ENCODE peak calls at places on chromosomes 12 and 14, in seven cellular contexts. K is brain microvascular endothelial cell, A is upper lobe of right lung, F is sigmoid colon, U is heart right ventricle, Y is Peyer's patch, I is spleen. B is an unnamed sample.

GRCh38 chr12:53806689-53807088 is 54.9 kb upstream of the CISTR start:
- DNase-seq in U (no peak), Y (no peak), I (no peak), F (no peak), K (peak; percentile 49), A (no peak), B (no peak)

GRCh38 chr12:4829793-4830162 is 79.9 kb upstream of the KCNA1 start:
- DNase-seq in K (no peak), I (no peak), A (no peak), F (no peak), U (no peak), Y (no peak), B (no peak)

GRCh38 chr14:27078176-27078575 is 480.3 kb upstream of the NOVA1 start:
- DNase-seq in K (no peak), U (no peak), Y (no peak), I (no peak), F (no peak), A (no peak), B (no peak)

GRCh38 chr14:105413542-105413886 is 6.1 kb upstream of the MTA1 start:
- DNase-seq in I (no peak), A (no peak), K (no peak), F (no peak), U (no peak), Y (no peak), B (no peak)

GRCh38 chr12:131456301-131457027 is 254.4 kb upstream of the SFSWAP start:
- DNase-seq in A (peak; percentile 57), I (peak; percentile 64), Y (no peak), U (no peak), K (no peak), F (no peak), B (no peak)

GRCh38 chr12:9721394-9722092 is 11.4 kb downstream of the CLECL1 start:
- DNase-seq in I (no peak), Y (no peak), K (no peak), U (no peak), A (no peak), F (no peak), B (peak; percentile 66)

GRCh38 chr14:100621806-100622205 is 34.6 kb upstream of the BEGAIN start:
- DNase-seq in U (no peak), I (peak; percentile 61), Y (no peak), K (no peak), A (peak; percentile 61), F (peak; percentile 48), B (peak; percentile 51)

GRCh38 chr12:47033797-47034555 is 45.4 kb upstream of the PCED1B start:
- DNase-seq in I (no peak), A (no peak), Y (no peak), K (no peak), F (no peak), U (no peak), B (no peak)

GRCh38 chr12:1773937-1774655 is 46.3 kb upstream of the LRTM2 start:
- DNase-seq in I (no peak), K (no peak), U (no peak), F (no peak), A (no peak), Y (no peak), B (no peak)

GRCh38 chr12:25106818-25107217 is 88.1 kb downstream of the DNAI7 start:
- DNase-seq in A (no peak), K (no peak), I (no peak), F (no peak), Y (no peak), U (no peak), B (no peak)

GRCh38 chr12:13007496-13008233 is 7.6 kb upstream of the HEBP1 start:
- DNase-seq in K (no peak), U (no peak), F (no peak), A (no peak), Y (no peak), I (no peak), B (no peak)

GRCh38 chr12:124354400-124354799 is 59.5 kb downstream of the RFLNA start:
- DNase-seq in K (no peak), U (no peak), F (no peak), A (no peak), Y (no peak), I (no peak), B (no peak)

GRCh38 chr14:93929048-93929535 is 1.9 kb downstream of the FAM181A start:
- DNase-seq in K (no peak), F (no peak), I (no peak), Y (no peak), U (no peak), A (no peak), B (no peak)

GRCh38 chr12:104682790-104683279 is 226.1 kb downstream of the CHST11 start:
- DNase-seq in Y (no peak), K (no peak), I (no peak), A (no peak), U (no peak), F (no peak), B (no peak)

GRCh38 chr14:65826946-65827345 is 414.4 kb downstream of the FUT8 start:
- DNase-seq in K (no peak), Y (no peak), A (no peak), I (no peak), F (no peak), U (no peak), B (no peak)

GRCh38 chr14:96095581-96096476 is 56.7 kb downstream of the C14orf132 start:
- DNase-seq in I (no peak), U (no peak), Y (no peak), K (peak; percentile 76), A (no peak), F (no peak), B (peak; percentile 59)

GRCh38 chr12:90086281-90086680 is 377.6 kb upstream of the ATP2B1 start:
- DNase-seq in K (no peak), I (no peak), U (no peak), Y (no peak), F (no peak), A (no peak), B (no peak)

GRCh38 chr12:98422809-98423208 is 92.6 kb upstream of the TMPO start:
- DNase-seq in Y (peak; percentile 82), U (no peak), A (no peak), F (no peak), K (no peak), I (no peak), B (no peak)

GRCh38 chr14:68062651-68063050 is 243.1 kb downstream of the RAD51B start:
- DNase-seq in F (no peak), K (no peak), U (no peak), I (no peak), A (no peak), Y (no peak), B (no peak)

GRCh38 chr12:126907900-126908764 is 1358.8 kb upstream of the TMEM132C start:
- DNase-seq in U (no peak), I (no peak), A (no peak), Y (no peak), K (no peak), F (no peak), B (no peak)

GRCh38 chr14:54771411-54772027 is 131.1 kb downstream of the GCH1 start:
- DNase-seq in A (no peak), U (no peak), I (no peak), F (peak; percentile 66), Y (no peak), K (no peak), B (no peak)
- H3K27ac ChIP-seq in A (no peak overlapping the region), U (peak overlapping the region; percentile 87), I (no peak overlapping the region), F (peak overlapping the region; percentile 78), Y (no peak overlapping the region), K (no peak overlapping the region), B (peak overlapping the region; percentile 12)

DNA sequence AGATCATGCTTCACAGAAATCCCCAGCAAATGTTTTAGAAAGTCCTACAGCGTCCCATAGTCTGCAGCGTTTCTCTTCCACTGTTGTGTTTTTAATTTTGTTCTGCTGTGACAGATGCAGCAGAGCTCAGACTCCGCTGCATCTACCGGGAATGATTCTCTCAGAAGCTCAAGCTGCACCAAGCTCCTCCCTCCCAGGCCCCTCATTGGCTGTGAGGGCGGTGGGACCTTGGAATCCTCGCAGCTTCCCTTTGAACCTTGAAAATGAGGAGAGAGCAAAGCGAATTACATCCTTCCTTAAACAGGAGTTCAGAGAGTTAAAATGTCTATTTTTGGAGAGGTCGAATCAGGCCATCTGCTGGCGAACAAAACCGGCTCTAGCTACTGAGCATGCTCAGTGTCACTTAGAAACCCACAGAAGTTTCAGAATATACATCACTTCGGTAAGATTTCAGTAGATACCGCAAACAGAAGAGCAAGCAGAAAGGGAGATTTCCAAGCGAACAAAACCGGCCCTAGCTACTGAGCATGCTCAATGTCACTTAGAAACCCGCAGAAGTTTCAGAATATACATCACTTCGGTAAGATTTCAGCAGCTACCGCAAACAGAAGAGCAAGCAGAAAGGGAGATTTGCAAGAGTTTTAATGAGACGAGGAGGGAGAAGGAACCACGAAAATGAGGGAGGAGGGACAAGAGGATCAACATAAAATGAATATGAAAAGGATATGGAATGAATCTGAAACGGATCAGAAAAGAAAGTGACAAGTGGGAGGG is at the start of gene ABCD2:
- DNase-seq in A (peak; percentile 64), I (peak; percentile 85), K (peak; percentile 67), U (peak; percentile 66), F (peak; percentile 87), Y (peak; percentile 57), B (peak; percentile 29)
- TF ChIP-seq CTCF in A (no peak), I (peak; percentile 28), K (peak; percentile 15), U (no peak), F (no peak), Y (no peak), B (peak; percentile 15)

GRCh38 chr14:59482471-59483331 is 1.5 kb downstream of the L3HYPDH start:
- DNase-seq in Y (no peak), K (peak; percentile 90), I (no peak), A (no peak), U (no peak), F (no peak), B (peak; percentile 86)

GRCh38 chr14:59481407-59482119 is 2.6 kb downstream of the L3HYPDH start:
- DNase-seq in Y (no peak), U (no peak), F (no peak), A (no peak), I (no peak), K (no peak), B (peak; percentile 20)

GRCh38 chr14:59483360-59483759 is 848 bp downstream of the L3HYPDH start:
- DNase-seq in I (no peak), A (no peak), Y (no peak), U (no peak), K (peak; percentile 57), F (no peak), B (peak; percentile 36)

GRCh38 chr14:59483819-59484610 is at the start of the genes JKAMP and L3HYPDH:
- DNase-seq in K (peak; percentile 94), U (peak; percentile 98), I (peak; percentile 100), F (peak; percentile 98), Y (peak; percentile 99), A (peak; percentile 99), B (peak; percentile 92)

DNA sequence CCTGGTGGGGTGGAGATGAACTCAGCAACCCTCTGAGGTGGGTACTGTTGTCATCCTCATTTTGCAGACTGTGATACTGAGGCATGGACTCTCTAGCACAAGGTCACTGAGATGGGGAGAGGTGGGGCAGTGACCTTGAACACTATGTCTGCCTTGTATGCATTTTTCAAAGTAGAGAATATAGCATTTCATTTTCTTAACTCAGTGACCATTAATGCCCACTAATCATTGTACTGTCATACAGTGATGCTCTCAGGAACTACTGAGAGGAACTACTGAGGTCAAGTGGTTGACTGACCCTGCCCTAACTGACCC is 2.1 kb downstream of the L3HYPDH start:
- DNase-seq in K (no peak), I (no peak), F (no peak), Y (no peak), A (no peak), U (no peak), B (no peak)
- H3K27ac ChIP-seq in K (peak overlapping the region; percentile 93), I (peak overlapping the region; percentile 97), F (peak overlapping the region; percentile 90), Y (peak overlapping the region; percentile 18), A (peak overlapping the region; percentile 95), U (peak overlapping the region; percentile 97), B (peak overlapping the region; percentile 20)

GRCh38 chr12:132937476-132937875 is 18.6 kb downstream of the ZNF605 start:
- DNase-seq in K (no peak), Y (no peak), I (no peak), F (no peak), A (no peak), U (no peak), B (no peak)
- TF ChIP-seq CTCF in K (no peak), Y (no peak), I (no peak), F (no peak), A (no peak), U (no peak), B (no peak)